ENCODE peak calls at places on chromosome 7, in ten cellular contexts. F, D, H, E, I, A, M, U, B and S are unnamed samples.

GRCh38 chr7:24123061-24123460 is 160.9 kb upstream of the NPY start:
- DNase-seq in F (no peak), D (no peak), H (no peak), E (no peak), I (no peak), A (peak; percentile 19), M (no peak), U (no peak), B (no peak), S (no peak)

GRCh38 chr7:78345293-78345692 is 546.7 kb downstream of the PHTF2 start:
- DNase-seq in F (no peak), D (no peak), H (no peak), E (no peak), I (no peak), A (peak; percentile 43), M (no peak), U (no peak), B (no peak), S (no peak)

GRCh38 chr7:2709553-2710165 is 21.7 kb downstream of the AMZ1 start:
- DNase-seq in F (no peak), D (peak; percentile 72), H (no peak), E (no peak), I (peak; percentile 40), A (peak; percentile 43), M (peak; percentile 61), U (no peak), B (peak; percentile 73), S (no peak)

GRCh38 chr7:98205162-98205845 is 5.9 kb upstream of the BHLHA15 start:
- DNase-seq in F (no peak), D (no peak), H (no peak), E (no peak), I (no peak), A (no peak), M (no peak), U (no peak), B (no peak), S (no peak)

GRCh38 chr7:155361363-155361680 is 63.6 kb downstream of the INSIG1 start:
- DNase-seq in F (no peak), D (no peak), H (no peak), E (no peak), I (no peak), A (no peak), M (no peak), U (no peak), B (no peak), S (no peak)

GRCh38 chr7:254337-255037 is 35.5 kb upstream of the FOXL3 start:
- DNase-seq in F (no peak), D (no peak), H (no peak), E (no peak), I (no peak), A (no peak), M (no peak), U (no peak), B (no peak), S (no peak)

GRCh38 chr7:135189961-135190360 is 19.5 kb upstream of the CYREN start:
- DNase-seq in F (no peak), D (no peak), H (no peak), E (no peak), I (no peak), A (peak; percentile 14), M (no peak), U (no peak), B (no peak), S (no peak)

GRCh38 chr7:22662031-22662430 is 65.0 kb upstream of the IL6 start:
- DNase-seq in F (no peak), D (no peak), H (no peak), E (no peak), I (no peak), A (peak; percentile 41), M (no peak), U (no peak), B (no peak), S (no peak)

GRCh38 chr7:48347426-48347825 is 176.2 kb downstream of the ABCA13 start:
- DNase-seq in F (no peak), D (no peak), H (no peak), E (no peak), I (no peak), A (no peak), M (no peak), U (no peak), B (no peak), S (no peak)

GRCh38 chr7:77320161-77320560 is 96.0 kb downstream of the GSAP start:
- DNase-seq in F (no peak), D (no peak), H (no peak), E (no peak), I (no peak), A (peak; percentile 43), M (no peak), U (no peak), B (no peak), S (no peak)

GRCh38 chr7:4018917-4019316 is 663.2 kb upstream of the FOXK1 start:
- DNase-seq in F (no peak), D (no peak), H (no peak), E (no peak), I (no peak), A (no peak), M (no peak), U (no peak), B (no peak), S (no peak)

GRCh38 chr7:17557305-17557704 is 258.9 kb downstream of the AHR start:
- DNase-seq in F (no peak), D (no peak), H (no peak), E (no peak), I (no peak), A (no peak), M (no peak), U (no peak), B (no peak), S (no peak)

GRCh38 chr7:85172530-85172941 is 14.3 kb downstream of the SEMA3D start:
- DNase-seq in F (peak; percentile 64), D (no peak), H (no peak), E (peak; percentile 78), I (no peak), A (peak; percentile 93), M (no peak), U (no peak), B (no peak), S (no peak)

GRCh38 chr7:146366938-146367337 is 250.3 kb downstream of the CNTNAP2 start:
- DNase-seq in F (peak; percentile 74), D (no peak), H (no peak), E (peak; percentile 12), I (no peak), A (no peak), M (no peak), U (no peak), B (no peak), S (no peak)

GRCh38 chr7:50978633-50979215 is 196.0 kb upstream of the GRB10 start:
- DNase-seq in F (no peak), D (no peak), H (peak; percentile 88), E (no peak), I (no peak), A (peak; percentile 38), M (no peak), U (no peak), B (no peak), S (no peak)

GRCh38 chr7:55509322-55509721 is 63.0 kb downstream of the VOPP1 start:
- DNase-seq in F (peak; percentile 31), D (no peak), H (no peak), E (no peak), I (no peak), A (peak; percentile 82), M (no peak), U (no peak), B (no peak), S (no peak)

GRCh38 chr7:110544199-110544598 is 546.7 kb upstream of the LRRN3 start:
- DNase-seq in F (no peak), D (no peak), H (no peak), E (no peak), I (no peak), A (peak; percentile 74), M (no peak), U (no peak), B (no peak), S (no peak)

GRCh38 chr7:133535308-133535707 is 282.4 kb downstream of the EXOC4 start:
- DNase-seq in F (no peak), D (no peak), H (no peak), E (no peak), I (no peak), A (no peak), M (no peak), U (no peak), B (no peak), S (no peak)

GRCh38 chr7:4325732-4326131 is 356.4 kb upstream of the FOXK1 start:
- DNase-seq in F (no peak), D (no peak), H (no peak), E (no peak), I (no peak), A (no peak), M (no peak), U (no peak), B (no peak), S (no peak)

GRCh38 chr7:90210475-90210874 is 1.1 kb upstream of the STEAP2 start:
- DNase-seq in F (no peak), D (no peak), H (no peak), E (no peak), I (no peak), A (no peak), M (no peak), U (no peak), B (no peak), S (no peak)

GRCh38 chr7:75915416-75916156 is 631 bp downstream of the POR start:
- DNase-seq in F (no peak), D (no peak), H (no peak), E (no peak), I (no peak), A (peak; percentile 43), M (no peak), U (no peak), B (peak; percentile 5), S (no peak)

GRCh38 chr7:30448461-30449189 is 30.0 kb downstream of the NOD1 start:
- DNase-seq in F (no peak), D (no peak), H (no peak), E (no peak), I (no peak), A (no peak), M (no peak), U (no peak), B (no peak), S (no peak)

GRCh38 chr7:2411815-2412586 is 8.6 kb downstream of the CHST12 start:
- DNase-seq in F (no peak), D (no peak), H (no peak), E (no peak), I (no peak), A (peak; percentile 38), M (no peak), U (no peak), B (no peak), S (no peak)

GRCh38 chr7:100090527-100091410 is 2.0 kb downstream of the COPS6 start:
- DNase-seq in F (no peak), D (no peak), H (no peak), E (no peak), I (no peak), A (no peak), M (no peak), U (no peak), B (no peak), S (no peak)

GRCh38 chr7:108596560-108596959 is 26.9 kb downstream of the DNAJB9 start:
- DNase-seq in F (no peak), D (no peak), H (no peak), E (no peak), I (no peak), A (no peak), M (no peak), U (no peak), B (no peak), S (no peak)

GRCh38 chr7:69598081-69598486 is at the start of gene AUTS2:
- DNase-seq in F (no peak), D (peak; percentile 21), H (peak; percentile 80), E (peak; percentile 75), I (no peak), A (peak; percentile 48), M (no peak), U (peak; percentile 68), B (no peak), S (peak; percentile 76)

GRCh38 chr7:117873933-117874530 is 791 bp upstream of the CTTNBP2 start:
- DNase-seq in F (no peak), D (no peak), H (no peak), E (no peak), I (no peak), A (no peak), M (no peak), U (no peak), B (no peak), S (no peak)

GRCh38 chr7:70698219-70698832 is 433.6 kb upstream of the GALNT17 start:
- DNase-seq in F (peak; percentile 44), D (peak; percentile 53), H (peak; percentile 64), E (no peak), I (no peak), A (peak; percentile 72), M (no peak), U (peak; percentile 73), B (no peak), S (no peak)